ENCODE peak calls at places on chromosomes 13 and 19, in eight cellular contexts. T, E, V, F, L, P, A and B are unnamed samples.

GRCh38 chr13:40994581-40995230 is 24.4 kb downstream of the ELF1 start:
- DNase-seq in T (no peak), E (no peak), V (no peak), F (no peak), L (peak), P (no peak), A (no peak), B (no peak)

GRCh38 chr13:32881074-32881791 is 135.0 kb upstream of the KL start:
- DNase-seq in T (no peak), E (peak), V (no peak), F (peak), L (no peak), P (peak), A (peak), B (no peak)

GRCh38 chr19:29275266-29275665 is 62.3 kb upstream of the UQCRFS1 start:
- DNase-seq in T (no peak), E (no peak), V (no peak), F (no peak), L (no peak), P (no peak), A (no peak), B (no peak)

GRCh38 chr19:50629801-50630200 is 9.9 kb downstream of the SYT3 start:
- DNase-seq in T (no peak), E (no peak), V (no peak), F (no peak), L (no peak), P (no peak), A (no peak), B (no peak)

GRCh38 chr13:45178349-45179142 is 22.3 kb downstream of the KCTD4 start:
- DNase-seq in T (peak), E (peak), V (peak), F (peak), L (no peak), P (peak), A (peak), B (no peak)

GRCh38 chr19:2290441-2291184 is 8.6 kb upstream of the PEAK3 start:
- DNase-seq in T (no peak), E (no peak), V (no peak), F (no peak), L (no peak), P (no peak), A (no peak), B (no peak)

GRCh38 chr13:22061806-22062391 is 391.0 kb downstream of the FGF9 start:
- DNase-seq in T (no peak), E (no peak), V (no peak), F (no peak), L (no peak), P (no peak), A (no peak), B (no peak)

GRCh38 chr19:37905936-37906867 is at the start of gene WDR87:
- DNase-seq in T (peak), E (no peak), V (no peak), F (no peak), L (no peak), P (no peak), A (peak), B (peak)

GRCh38 chr13:60019119-60019993 is 144.4 kb downstream of the DIAPH3 start:
- DNase-seq in T (no peak), E (no peak), V (no peak), F (peak), L (no peak), P (no peak), A (peak), B (no peak)